ENCODE peak calls at places on chromosomes 4 and X, in six cellular contexts. B is left ventricle myocardium inferior; U is cardiac muscle cell; V is transverse colon; O is naive thymus-derived CD4-positive, alpha-beta T cell; Z is adrenal gland. W is an unnamed sample.

GRCh38 chr4:139934336-139934735 is 219.6 kb downstream of the MAML3 start:
- DNase-seq in B (no peak), U (peak; percentile 33), V (no peak), O (no peak), Z (peak; percentile 48), W (no peak)

GRCh38 chr4:156598138-156598681 is 373.4 kb downstream of the PDGFC start:
- DNase-seq in B (no peak), U (peak; percentile 64), V (no peak), O (no peak), Z (no peak), W (no peak)

GRCh38 chr4:120156115-120156718 is 89.6 kb upstream of the MAD2L1 start:
- DNase-seq in B (no peak), U (peak; percentile 86), V (no peak), O (peak; percentile 59), Z (no peak), W (peak; percentile 55)

GRCh38 chr4:73596001-73596400 is 24.2 kb downstream of the RASSF6 start:
- DNase-seq in B (no peak), U (no peak), V (no peak), O (no peak), Z (no peak), W (no peak)

GRCh38 chrX:105462191-105462590 is 241.7 kb upstream of the TEX13A start:
- DNase-seq in B (no peak), U (peak; percentile 30), V (no peak), O (no peak), Z (no peak), W (no peak)

GRCh38 chrX:70446380-70447350 is 2.0 kb downstream of the DLG3 start:
- DNase-seq in B (no peak), U (no peak), V (no peak), O (no peak), Z (no peak), W (no peak)

GRCh38 chr4:154564311-154564710 is 1.5 kb downstream of the FGB start:
- DNase-seq in B (no peak), U (no peak), V (no peak), O (no peak), Z (no peak), W (no peak)

GRCh38 chrX:41313419-41313818 is 20.5 kb upstream of the DDX3X start:
- DNase-seq in B (no peak), U (no peak), V (no peak), O (no peak), Z (no peak), W (no peak)

GRCh38 chrX:109537324-109537665 is 651 bp downstream of the NXT2 start:
- DNase-seq in B (no peak), U (peak; percentile 80), V (peak; percentile 42), O (no peak), Z (no peak), W (no peak)

GRCh38 chrX:129318375-129318774 is 204.9 kb downstream of the SMARCA1 start:
- DNase-seq in B (no peak), U (peak; percentile 32), V (no peak), O (no peak), Z (peak; percentile 40), W (no peak)

GRCh38 chr4:36414248-36414647 is 132.8 kb downstream of the DTHD1 start:
- DNase-seq in B (no peak), U (no peak), V (no peak), O (peak; percentile 4), Z (no peak), W (no peak)

GRCh38 chr4:71430609-71431008 is 91.8 kb downstream of the SLC4A4 start:
- DNase-seq in B (no peak), U (no peak), V (no peak), O (no peak), Z (no peak), W (no peak)

GRCh38 chr4:57023104-57023503 is 44.4 kb downstream of the POLR2B start:
- DNase-seq in B (no peak), U (peak; percentile 83), V (no peak), O (no peak), Z (no peak), W (no peak)

GRCh38 chr4:1058198-1058996 is 47.0 kb downstream of the FGFRL1 start:
- DNase-seq in B (no peak), U (no peak), V (peak; percentile 49), O (no peak), Z (no peak), W (no peak)

GRCh38 chr4:150305995-150306394 is 227.8 kb downstream of the DCLK2 start:
- DNase-seq in B (no peak), U (peak; percentile 80), V (no peak), O (no peak), Z (no peak), W (no peak)

DNA sequence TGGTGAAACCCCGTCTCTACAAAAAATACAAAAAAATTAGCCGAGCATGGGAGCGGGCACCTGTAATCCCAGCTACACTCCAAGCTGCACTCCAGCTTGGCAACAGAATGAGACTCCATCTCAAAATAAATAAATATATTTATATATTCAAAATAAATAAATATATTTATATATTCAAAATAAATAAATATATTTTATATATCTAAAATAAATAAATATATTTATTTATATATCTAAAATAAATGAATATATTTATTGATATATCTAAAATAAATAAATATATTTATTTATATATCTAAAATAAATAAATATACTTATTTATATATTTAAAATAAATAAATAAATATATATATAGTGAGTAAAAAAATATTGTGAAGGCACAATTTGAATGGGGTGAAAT is 63.4 kb upstream of the EXOC1L start:
- DNase-seq in B (no peak), U (no peak), V (no peak), O (no peak), Z (no peak), W (no peak)
- H3K4me3 ChIP-seq in B (no peak overlapping the region), U (no peak overlapping the region), V (no peak overlapping the region), O (no peak overlapping the region), Z (no peak overlapping the region), W (no peak overlapping the region)

DNA sequence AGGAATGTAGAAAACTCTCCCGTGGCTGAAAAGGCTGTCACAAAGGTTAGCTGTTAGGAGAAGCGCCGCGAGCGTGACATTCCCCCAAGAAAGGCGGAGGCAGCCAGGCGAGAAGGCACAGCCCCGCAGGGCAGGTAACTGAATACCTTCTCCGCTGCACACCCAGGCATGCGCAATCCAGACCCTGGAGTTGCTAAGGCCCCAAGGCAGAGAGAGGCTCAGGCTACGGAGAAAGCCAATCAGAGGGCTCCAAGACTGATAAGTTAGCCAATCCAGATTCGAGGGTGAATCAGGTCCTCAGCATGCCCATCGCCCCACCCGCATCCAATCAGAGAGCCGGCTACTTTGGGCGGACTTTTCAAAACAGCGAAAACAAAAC is 485 bp upstream of the CCNG2 start:
- DNase-seq in B (peak; percentile 92), U (peak; percentile 99), V (peak; percentile 96), O (peak; percentile 99), Z (peak; percentile 99), W (peak; percentile 97)
- H3K4me1 ChIP-seq in B (peaks cover 34% of the 10 kb centered on the region), U (peaks cover 32% of the 10 kb centered on the region), V (peaks cover 21% of the 10 kb centered on the region), O (peaks cover 17% of the 10 kb centered on the region), Z (peaks cover 7% of the 10 kb centered on the region), W (peaks cover 22% of the 10 kb centered on the region)

GRCh38 chrX:154444001-154444754 is at the start of gene FAM50A:
- DNase-seq in B (peak; percentile 87), U (peak; percentile 64), V (peak; percentile 86), O (peak; percentile 46), Z (peak; percentile 79), W (peak; percentile 67)

GRCh38 chrX:154446430-154446829 is 2.5 kb downstream of the FAM50A start:
- DNase-seq in B (no peak), U (no peak), V (no peak), O (no peak), Z (no peak), W (no peak)

GRCh38 chrX:154443479-154443910 is 446 bp upstream of the FAM50A start:
- DNase-seq in B (no peak), U (no peak), V (no peak), O (no peak), Z (no peak), W (no peak)

GRCh38 chrX:154445776-154446175 is 1.8 kb downstream of the FAM50A start:
- DNase-seq in B (no peak), U (no peak), V (no peak), O (no peak), Z (no peak), W (no peak)

GRCh38 chrX:154444755-154445246 is 860 bp downstream of the FAM50A start:
- DNase-seq in B (no peak), U (no peak), V (no peak), O (no peak), Z (no peak), W (no peak)
- H3K4me3 ChIP-seq in B (peak overlapping the region; percentile 75), U (peak overlapping the region; percentile 60), V (peak overlapping the region; percentile 65), O (peak overlapping the region; percentile 55), Z (peak overlapping the region; percentile 65), W (peak overlapping the region; percentile 62)

GRCh38 chrX:78331708-78332107 is 4.3 kb upstream of the CYSLTR1 start:
- DNase-seq in B (no peak), U (no peak), V (no peak), O (no peak), Z (no peak), W (no peak)
- H3K4me1 ChIP-seq in B (no peaks in the 10 kb centered on the region), U (no peaks in the 10 kb centered on the region), V (no peaks in the 10 kb centered on the region), O (peaks cover 38% of the 10 kb centered on the region), Z (no peaks in the 10 kb centered on the region), W (peaks cover 13% of the 10 kb centered on the region)

GRCh38 chr4:25221377-25221776 is 12.5 kb upstream of the PI4K2B start:
- DNase-seq in B (no peak), U (no peak), V (no peak), O (no peak), Z (no peak), W (no peak)

GRCh38 chr4:25229804-25230203 is 4.0 kb upstream of the PI4K2B start:
- DNase-seq in B (no peak), U (no peak), V (no peak), O (no peak), Z (no peak), W (no peak)

GRCh38 chr4:25223770-25224375 is 10.0 kb upstream of the PI4K2B start:
- DNase-seq in B (no peak), U (peak; percentile 53), V (no peak), O (peak; percentile 26), Z (no peak), W (no peak)
- H3K4me3 ChIP-seq in B (no peak overlapping the region), U (no peak overlapping the region), V (no peak overlapping the region), O (no peak overlapping the region), Z (no peak overlapping the region), W (no peak overlapping the region)

GRCh38 chrX:20215565-20215964 is 51.1 kb downstream of the RPS6KA3 start:
- DNase-seq in B (no peak), U (no peak), V (no peak), O (no peak), Z (no peak), W (no peak)

GRCh38 chrX:20217279-20217678 is 49.4 kb downstream of the RPS6KA3 start:
- DNase-seq in B (no peak), U (peak; percentile 72), V (no peak), O (no peak), Z (no peak), W (no peak)

GRCh38 chrX:20221902-20222301 is 44.8 kb downstream of the RPS6KA3 start:
- DNase-seq in B (no peak), U (no peak), V (no peak), O (no peak), Z (no peak), W (no peak)

GRCh38 chrX:20217906-20218305 is 48.8 kb downstream of the RPS6KA3 start:
- DNase-seq in B (no peak), U (no peak), V (no peak), O (no peak), Z (no peak), W (no peak)

GRCh38 chrX:20218809-20219505 is 47.8 kb downstream of the RPS6KA3 start:
- DNase-seq in B (no peak), U (peak; percentile 30), V (no peak), O (no peak), Z (no peak), W (no peak)
- H3K4me1 ChIP-seq in B (peaks cover 33% of the 10 kb centered on the region), U (no peaks in the 10 kb centered on the region), V (no peaks in the 10 kb centered on the region), O (peaks cover 8% of the 10 kb centered on the region), Z (no peaks in the 10 kb centered on the region), W (no peaks in the 10 kb centered on the region)

GRCh38 chr4:72513227-72513626 is 55.8 kb downstream of the ADAMTS3 start:
- DNase-seq in B (no peak), U (no peak), V (no peak), O (no peak), Z (no peak), W (no peak)
- H3K4me3 ChIP-seq in B (no peak overlapping the region), U (no peak overlapping the region), V (no peak overlapping the region), O (no peak overlapping the region), Z (no peak overlapping the region), W (no peak overlapping the region)